ENCODE peak calls at places on chromosome 13, in four cellular contexts. N is HL-60, Q is K562, O is GM12878. H is an unnamed sample.

GRCh38 chr13:112772539-112772909 is 82.7 kb downstream of the ATP11A start:
- DNase-seq in N (no peak), Q (no peak), O (no peak), H (no peak)

GRCh38 chr13:70173236-70173959 is 65.1 kb upstream of the KLHL1 start:
- DNase-seq in N (no peak), Q (no peak), O (no peak), H (no peak)

GRCh38 chr13:21297914-21298831 is 121.7 kb downstream of the MRPL57 start:
- DNase-seq in N (peak; percentile 85), Q (peak; percentile 92), O (peak; percentile 67), H (peak; percentile 77)

GRCh38 chr13:51834581-51835158 is 10.3 kb downstream of the TMEM272 start:
- DNase-seq in N (no peak), Q (no peak), O (no peak), H (no peak)

GRCh38 chr13:47437411-47437810 is 540.6 kb upstream of the HTR2A start:
- DNase-seq in N (no peak), Q (no peak), O (no peak), H (no peak)

GRCh38 chr13:83197316-83197715 is 685.0 kb downstream of the SLITRK1 start:
- DNase-seq in N (no peak), Q (no peak), O (no peak), H (no peak)

GRCh38 chr13:33868343-33868994 is 50.5 kb downstream of the RFC3 start:
- DNase-seq in N (no peak), Q (no peak), O (no peak), H (no peak)

GRCh38 chr13:20566424-20566916 is 487 bp upstream of the IFT88 start:
- DNase-seq in N (no peak), Q (peak; percentile 71), O (no peak), H (no peak)

GRCh38 chr13:110818747-110819146 is 96.1 kb downstream of the ANKRD10 start:
- DNase-seq in N (no peak), Q (no peak), O (no peak), H (no peak)

GRCh38 chr13:33615436-33615835 is 202.5 kb upstream of the RFC3 start:
- DNase-seq in N (no peak), Q (no peak), O (no peak), H (no peak)

GRCh38 chr13:58994077-58994476 is 1169.7 kb downstream of the DIAPH3 start:
- DNase-seq in N (no peak), Q (no peak), O (no peak), H (no peak)

GRCh38 chr13:112986946-112987345 is 17.9 kb downstream of the MCF2L start:
- DNase-seq in N (no peak), Q (no peak), O (no peak), H (no peak)

GRCh38 chr13:25771641-25772478 is 280.0 kb downstream of the SHISA2 start:
- DNase-seq in N (no peak), Q (no peak), O (no peak), H (no peak)

GRCh38 chr13:99386911-99387788 is 80.0 kb upstream of the GPR183 start:
- DNase-seq in N (peak; percentile 49), Q (peak; percentile 75), O (peak; percentile 66), H (peak; percentile 71)

GRCh38 chr13:100694722-100695644 is 20.4 kb upstream of the TMTC4 start:
- DNase-seq in N (no peak), Q (peak; percentile 72), O (no peak), H (no peak)

GRCh38 chr13:28409648-28410047 is 85.3 kb downstream of the FLT1 start:
- DNase-seq in N (no peak), Q (no peak), O (no peak), H (no peak)

GRCh38 chr13:59677966-59678814 is 485.5 kb downstream of the DIAPH3 start:
- DNase-seq in N (no peak), Q (peak; percentile 49), O (no peak), H (peak; percentile 25)

GRCh38 chr13:71663431-71663830 is 203.6 kb downstream of the DACH1 start:
- DNase-seq in N (no peak), Q (no peak), O (no peak), H (no peak)

GRCh38 chr13:42973581-42973980 is 18.5 kb downstream of the EPSTI1 start:
- DNase-seq in N (no peak), Q (no peak), O (no peak), H (no peak)

GRCh38 chr13:95020298-95020987 is 280.8 kb downstream of the ABCC4 start:
- DNase-seq in N (no peak), Q (no peak), O (no peak), H (no peak)

GRCh38 chr13:112942689-112943308 is 26.2 kb upstream of the MCF2L start:
- DNase-seq in N (peak; percentile 79), Q (peak; percentile 92), O (peak; percentile 71), H (peak; percentile 88)

GRCh38 chr13:60267498-60268202 is 103.9 kb upstream of the DIAPH3 start:
- DNase-seq in N (no peak), Q (peak; percentile 62), O (no peak), H (no peak)

GRCh38 chr13:111211789-111212516 is 96.8 kb downstream of the ARHGEF7 start:
- DNase-seq in N (no peak), Q (no peak), O (no peak), H (no peak)

GRCh38 chr13:45162821-45163220 is 38.0 kb downstream of the KCTD4 start:
- DNase-seq in N (no peak), Q (no peak), O (no peak), H (no peak)

GRCh38 chr13:46855166-46855565 is 41.7 kb downstream of the HTR2A start:
- DNase-seq in N (peak; percentile 73), Q (no peak), O (no peak), H (no peak)

GRCh38 chr13:79988573-79988972 is 352.4 kb downstream of the SPRY2 start:
- DNase-seq in N (no peak), Q (no peak), O (no peak), H (no peak)

GRCh38 chr13:95564948-95565347 is 12.4 kb downstream of the CLDN10 start:
- DNase-seq in N (peak; percentile 69), Q (no peak), O (no peak), H (no peak)

GRCh38 chr13:109348514-109349340 is 437.7 kb downstream of the IRS2 start:
- DNase-seq in N (no peak), Q (no peak), O (no peak), H (no peak)
- TF ChIP-seq SPI1 in N (no peak), Q (no peak), O (no peak), H (no peak)

GRCh38 chr13:36454121-36454520 is 21.8 kb downstream of the CCNA1 start:
- DNase-seq in N (no peak), Q (no peak), O (no peak), H (no peak)

GRCh38 chr13:36454962-36455361 is 22.7 kb downstream of the CCNA1 start:
- DNase-seq in N (no peak), Q (no peak), O (no peak), H (no peak)

GRCh38 chr13:36456577-36456976 is 24.3 kb downstream of the CCNA1 start:
- DNase-seq in N (no peak), Q (no peak), O (no peak), H (no peak)

GRCh38 chr13:36450534-36450933 is 18.2 kb downstream of the CCNA1 start:
- DNase-seq in N (no peak), Q (no peak), O (no peak), H (no peak)

GRCh38 chr13:36453518-36453917 is 21.2 kb downstream of the CCNA1 start:
- DNase-seq in N (no peak), Q (no peak), O (no peak), H (no peak)
- TF ChIP-seq SPI1 in N (no peak), Q (no peak), O (no peak), H (no peak)

GRCh38 chr13:32587014-32587773 is 942 bp downstream of the PDS5B start:
- DNase-seq in N (peak; percentile 12), Q (peak; percentile 72), O (no peak), H (peak; percentile 37)
- TF ChIP-seq SPI1 in N (no peak), Q (no peak), O (no peak), H (no peak)

GRCh38 chr13:106145997-106146864 is 389.2 kb downstream of the EFNB2 start:
- DNase-seq in N (no peak), Q (no peak), O (no peak), H (no peak)

GRCh38 chr13:106145070-106145469 is 390.4 kb downstream of the EFNB2 start:
- DNase-seq in N (no peak), Q (no peak), O (no peak), H (no peak)

GRCh38 chr13:106143392-106143791 is 392.1 kb downstream of the EFNB2 start:
- DNase-seq in N (no peak), Q (no peak), O (no peak), H (no peak)

GRCh38 chr13:106140476-106140875 is 395.0 kb downstream of the EFNB2 start:
- DNase-seq in N (no peak), Q (no peak), O (no peak), H (no peak)

GRCh38 chr13:106143930-106144709 is 391.3 kb downstream of the EFNB2 start:
- DNase-seq in N (no peak), Q (no peak), O (no peak), H (no peak)
- TF ChIP-seq SPI1 in N (no peak), Q (no peak), O (no peak), H (no peak)

DNA sequence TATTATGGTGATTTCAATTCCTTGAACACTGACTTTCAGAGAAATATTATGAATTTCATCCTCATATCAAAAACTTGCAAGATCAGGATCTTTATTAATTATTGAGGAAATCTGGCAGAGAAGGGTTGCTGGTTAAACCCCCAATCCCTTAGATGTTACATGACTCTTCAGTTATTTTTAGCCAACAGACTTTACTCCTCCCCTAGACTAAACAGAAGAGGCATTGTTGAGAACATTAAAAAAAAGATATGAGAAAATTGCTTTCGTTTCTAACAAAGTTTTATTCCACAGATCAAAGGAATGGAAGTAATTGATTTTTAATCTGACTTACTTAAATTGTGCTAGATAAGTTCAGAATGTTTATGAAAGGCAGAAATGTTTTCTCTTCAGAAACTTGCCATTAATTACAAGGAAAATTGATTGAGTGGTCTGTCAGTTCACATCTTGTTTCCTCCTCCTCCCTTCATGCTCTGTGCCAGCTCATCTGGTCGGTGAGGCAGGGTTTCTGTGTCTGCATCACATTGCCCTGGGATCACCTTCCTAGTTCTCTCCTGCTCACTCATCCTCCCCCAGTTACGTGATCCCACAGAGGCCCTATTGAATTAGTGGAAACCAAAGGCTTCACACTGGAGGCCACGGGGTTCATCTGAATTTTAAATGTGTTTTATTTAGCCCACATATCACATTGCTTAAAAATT is 378.6 kb downstream of the LMO7 start:
- DNase-seq in N (no peak), Q (no peak), O (no peak), H (no peak)
- TF ChIP-seq SPI1 in N (no peak), Q (no peak), O (no peak), H (no peak)

GRCh38 chr13:97240789-97241734 is 18.9 kb downstream of the MBNL2 start:
- DNase-seq in N (no peak), Q (no peak), O (no peak), H (no peak)
- TF ChIP-seq SPI1 in N (no peak), Q (no peak), O (no peak), H (no peak)

GRCh38 chr13:38417727-38418126 is 68.1 kb downstream of the UFM1 start:
- DNase-seq in N (no peak), Q (peak; percentile 30), O (no peak), H (no peak)
- TF ChIP-seq SPI1 in N (no peak), Q (no peak), O (no peak), H (no peak)

GRCh38 chr13:73754727-73755292 is 379.4 kb downstream of the KLF12 start:
- DNase-seq in N (no peak), Q (peak; percentile 29), O (no peak), H (no peak)

GRCh38 chr13:73754241-73754640 is 380.0 kb downstream of the KLF12 start:
- DNase-seq in N (no peak), Q (no peak), O (no peak), H (no peak)

GRCh38 chr13:73757471-73758233 is 376.6 kb downstream of the KLF12 start:
- DNase-seq in N (no peak), Q (no peak), O (no peak), H (no peak)
- TF ChIP-seq SPI1 in N (no peak), Q (no peak), O (no peak), H (no peak)